ENCODE peak calls at places on chromosome 1, in four cellular contexts. R is kidney, G is fibroblast of lung, N is HCT116. Q is an unnamed sample.

GRCh38 chr1:22876359-22877111 is 96.1 kb downstream of the LACTBL1 start:
- DNase-seq in R (no peak), N (no peak), G (peak), Q (no peak)

GRCh38 chr1:61149010-61149860 is 66.9 kb downstream of the NFIA start:
- DNase-seq in N (no peak), G (no peak), R (no peak), Q (no peak)

GRCh38 chr1:16615253-16616252 is 2.2 kb upstream of the NBPF1 start:
- DNase-seq in N (no peak), R (peak), G (no peak), Q (no peak)

GRCh38 chr1:153760440-153760839 is 14.8 kb upstream of the SLC27A3 start:
- DNase-seq in G (no peak), R (no peak), N (no peak), Q (no peak)

GRCh38 chr1:162951553-162952315 is 90.8 kb upstream of the CCDC190 start:
- DNase-seq in R (no peak), N (no peak), G (no peak), Q (no peak)

GRCh38 chr1:95309031-95309459 is 75.0 kb downstream of the RWDD3 start:
- DNase-seq in G (peak), N (peak), R (no peak), Q (peak)

GRCh38 chr1:31249854-31250253 is 10.2 kb upstream of the NKAIN1 start:
- DNase-seq in G (no peak), N (no peak), R (no peak), Q (no peak)

GRCh38 chr1:115840615-115841460 is at the start of gene NHLH2:
- DNase-seq in N (no peak), G (no peak), R (no peak), Q (no peak)

GRCh38 chr1:37875833-37876232 is 16.4 kb upstream of the MTF1 start:
- DNase-seq in N (no peak), R (no peak), G (no peak), Q (no peak)

GRCh38 chr1:207268753-207269511 is 52.5 kb upstream of the CD55 start:
- DNase-seq in N (no peak), G (no peak), R (no peak), Q (no peak)

GRCh38 chr1:8671313-8671917 is 146.0 kb downstream of the RERE start:
- DNase-seq in G (peak), R (no peak), N (peak), Q (no peak)

GRCh38 chr1:211928993-211929637 is 98.6 kb upstream of the LPGAT1 start:
- DNase-seq in R (no peak), N (no peak), G (peak), Q (no peak)

GRCh38 chr1:202987922-202988583 is 19.1 kb upstream of the TMEM183A start:
- DNase-seq in R (no peak), G (no peak), N (no peak), Q (no peak)

GRCh38 chr1:13730751-13731482 is 30.9 kb downstream of the PRDM2 start:
- DNase-seq in G (no peak), N (no peak), R (no peak), Q (no peak)

GRCh38 chr1:151513626-151514101 is 2.5 kb downstream of the CGN start:
- DNase-seq in R (peak), G (no peak), N (no peak), Q (peak)

GRCh38 chr1:174005032-174005431 is 17.1 kb downstream of the RC3H1 start:
- DNase-seq in N (no peak), R (no peak), G (peak), Q (no peak)

GRCh38 chr1:238129677-238130076 is 239.0 kb upstream of the ZP4 start:
- DNase-seq in N (no peak), G (no peak), R (no peak), Q (no peak)

GRCh38 chr1:205454903-205455335 is 926 bp downstream of the BLACAT1 start:
- DNase-seq in G (no peak), N (no peak), R (no peak), Q (peak)

GRCh38 chr1:52927219-52928082 is at the start of gene SCP2:
- DNase-seq in N (peak), G (peak), R (peak), Q (peak)

GRCh38 chr1:1122981-1123480 is 7.1 kb upstream of the C1orf159 start:
- DNase-seq in N (no peak), R (peak), G (no peak), Q (no peak)

GRCh38 chr1:160664573-160665051 is 17.8 kb upstream of the SLAMF1 start:
- DNase-seq in N (no peak), R (no peak), G (no peak), Q (no peak)

GRCh38 chr1:109112056-109112651 is 1.8 kb upstream of the ELAPOR1 start:
- DNase-seq in G (peak), R (no peak), N (no peak), Q (no peak)

GRCh38 chr1:234980224-234980656 is 148.4 kb downstream of the TOMM20 start:
- DNase-seq in R (no peak), G (no peak), N (no peak), Q (no peak)

GRCh38 chr1:17718136-17718535 is 37.0 kb upstream of the ACTL8 start:
- DNase-seq in N (no peak), G (no peak), R (no peak), Q (no peak)

GRCh38 chr1:153404086-153404635 is 12.2 kb upstream of the S100A7A start:
- DNase-seq in R (no peak), N (no peak), G (no peak), Q (peak)

DNA sequence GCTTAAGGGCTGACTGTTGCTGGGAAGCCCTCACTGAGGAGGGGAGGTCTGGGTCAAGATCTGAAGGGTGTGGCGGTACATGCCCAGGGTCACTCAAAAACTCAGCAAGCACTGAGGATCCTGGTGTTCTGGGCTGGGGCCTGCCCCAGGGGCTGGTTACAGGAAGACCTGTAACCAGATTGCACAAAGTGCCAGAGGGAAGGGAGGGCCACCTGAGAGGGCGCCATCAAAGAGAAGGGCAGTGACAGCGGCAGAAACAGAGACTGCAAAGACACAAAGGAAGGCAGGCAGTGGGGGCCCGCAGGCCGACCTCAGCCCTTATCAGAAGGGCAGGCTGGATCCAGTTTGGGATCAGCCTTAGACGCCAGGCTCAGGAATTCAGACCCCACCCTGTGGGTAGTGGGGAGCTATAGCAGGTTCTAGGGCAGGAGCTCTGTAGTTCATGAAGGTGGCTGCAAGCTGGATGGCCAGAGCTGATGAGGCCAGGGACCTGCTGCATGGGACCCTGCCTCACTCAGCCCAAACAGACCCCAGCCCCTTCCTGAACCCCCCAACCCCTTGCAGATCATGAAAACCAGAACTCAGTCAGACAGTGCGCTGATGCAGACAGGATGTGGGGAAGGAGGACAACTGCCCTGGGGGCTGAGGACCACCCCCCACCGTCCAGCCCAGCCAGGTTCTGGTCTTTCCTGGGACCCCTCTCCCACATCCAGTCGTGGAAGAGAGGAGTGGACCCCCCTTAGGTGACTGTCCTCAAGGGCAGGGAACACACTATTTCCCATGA is 3.9 kb downstream of the SH2D5 start:
- DNase-seq in R (no peak), G (no peak), N (no peak), Q (peak)
- H3K9ac ChIP-seq in R (no peak), G (no peak), N (no peak), Q (no peak)

DNA sequence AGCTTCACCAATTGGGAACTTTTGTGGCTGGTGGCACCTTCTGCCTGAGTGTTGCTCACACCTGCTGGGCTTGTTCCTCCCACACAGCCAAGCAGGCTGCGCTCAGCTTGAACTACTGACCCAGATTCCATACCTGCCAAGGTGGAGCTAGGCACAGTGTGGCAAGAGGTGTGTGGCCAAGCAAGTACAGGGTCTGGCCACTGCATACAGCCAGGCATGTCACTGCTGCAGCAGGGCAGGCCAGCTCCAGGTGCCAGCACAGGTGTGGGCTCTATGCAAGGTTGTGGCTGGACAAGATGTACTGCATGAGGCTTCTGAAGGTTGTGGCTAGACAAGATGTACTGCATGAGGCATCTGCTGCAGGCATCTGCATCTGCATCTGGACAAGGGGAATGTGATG is 1254.8 kb downstream of the AMY1C start:
- DNase-seq in R (no peak), N (no peak), G (no peak), Q (no peak)
- H3K9ac ChIP-seq in R (no peak), N (no peak), G (no peak), Q (no peak)

GRCh38 chr1:156053770-156054499 is at the start of gene UBQLN4:
- DNase-seq in N (peak), R (peak), G (peak), Q (peak)
- H3K9ac ChIP-seq in N (peak), R (peak), G (peak), Q (peak)

GRCh38 chr1:64934115-64934880 is 32.1 kb downstream of the JAK1 start:
- DNase-seq in R (no peak), N (no peak), G (peak), Q (no peak)
- H3K9ac ChIP-seq in R (no peak), N (no peak), G (peak), Q (no peak)

DNA sequence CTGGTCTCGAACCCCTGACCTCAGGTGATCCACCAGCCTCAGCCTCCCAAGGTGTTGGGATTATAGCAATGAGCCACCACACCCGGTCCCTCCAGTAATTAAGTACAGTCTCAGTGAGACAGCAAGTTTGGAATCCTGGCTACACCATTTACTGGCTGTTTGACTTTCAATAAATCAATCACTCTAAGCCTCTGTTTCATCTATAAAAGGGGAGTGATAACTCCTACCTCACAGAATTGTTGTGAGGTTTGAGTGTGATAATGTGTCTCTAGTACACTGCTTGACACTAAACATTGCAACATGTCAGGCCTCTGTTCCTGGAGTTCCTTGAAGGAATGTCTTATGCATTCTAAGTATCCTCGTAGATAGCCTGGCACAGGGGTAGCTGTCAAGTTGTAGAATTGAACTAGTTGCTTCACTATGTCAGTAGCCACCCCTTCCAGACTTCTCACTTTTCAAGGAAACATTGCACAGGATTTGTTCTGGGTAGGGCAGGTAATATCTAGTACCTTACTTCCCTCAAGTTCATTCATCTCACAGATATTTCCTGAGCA is 12.4 kb downstream of the ENTREP3 start:
- DNase-seq in N (no peak), R (no peak), G (no peak), Q (no peak)
- H3K9ac ChIP-seq in N (peak), R (no peak), G (no peak), Q (peak)

GRCh38 chr1:69479734-69480133 is 88.0 kb upstream of the LRRC7 start:
- DNase-seq in N (no peak), R (no peak), G (no peak), Q (no peak)
- H3K9ac ChIP-seq in N (no peak), R (no peak), G (no peak), Q (no peak)

GRCh38 chr1:42259059-42259738 is 75.8 kb downstream of the FOXJ3 start:
- DNase-seq in G (peak), N (no peak), R (no peak), Q (no peak)
- H3K9ac ChIP-seq in G (no peak), N (no peak), R (no peak), Q (no peak)

GRCh38 chr1:10516925-10517676 is 42.4 kb downstream of the PEX14 start:
- DNase-seq in R (no peak), N (no peak), G (no peak), Q (no peak)

GRCh38 chr1:10517677-10517982 is 42.9 kb downstream of the PEX14 start:
- DNase-seq in R (no peak), N (no peak), G (no peak), Q (no peak)

GRCh38 chr1:10516244-10516643 is 41.5 kb downstream of the PEX14 start:
- DNase-seq in R (no peak), N (no peak), G (no peak), Q (no peak)

GRCh38 chr1:10514490-10515235 is 39.9 kb downstream of the PEX14 start:
- DNase-seq in G (peak), N (peak), R (no peak), Q (no peak)

DNA sequence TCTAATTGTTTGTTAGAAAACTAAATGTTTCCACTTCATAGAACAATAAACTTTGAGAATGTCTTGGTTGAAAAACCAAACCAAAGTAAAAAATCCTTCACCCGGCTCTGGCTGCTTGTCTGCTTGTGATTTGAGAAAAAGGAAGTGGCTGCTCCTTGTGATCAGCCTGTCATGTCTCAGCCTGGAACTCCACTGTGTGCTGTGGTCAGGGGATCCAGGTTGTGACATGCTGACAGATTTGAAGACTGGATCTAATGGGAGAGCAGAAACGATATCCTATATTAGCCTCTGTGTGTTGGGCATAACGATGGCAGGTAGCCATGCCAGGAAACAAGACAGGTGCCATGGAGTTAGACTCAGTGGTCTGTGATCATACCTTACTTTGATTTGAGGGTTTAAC is 40.9 kb downstream of the PEX14 start:
- DNase-seq in R (no peak), G (no peak), N (no peak), Q (no peak)
- H3K9ac ChIP-seq in R (peak), G (no peak), N (no peak), Q (no peak)